ENCODE peak calls at places on chromosomes 7 and 10, in eight cellular contexts. B is Peyer's patch, S is AG04450, U is heart left ventricle, Y is HCT116, A is thoracic aorta, M is ovary, F is esophagus muscularis mucosa. H is an unnamed sample. For H3K27me3, the result is how much of the 10 kb centered on the place peaks cover.

GRCh38 chr10:90179696-90180407 is 478.5 kb downstream of the KIF20B start:
- DNase-seq in F (no peak), Y (peak), M (no peak), B (peak), A (no peak), U (no peak), S (peak), H (peak)

GRCh38 chr10:85719408-85719807 is 647.2 kb downstream of the GRID1 start:
- DNase-seq in U (no peak), S (no peak), B (no peak), Y (no peak), F (no peak), A (no peak), M (no peak), H (no peak)

GRCh38 chr7:628041-628763 is 98.3 kb upstream of the DNAAF5 start:
- DNase-seq in U (peak), M (no peak), S (no peak), A (no peak), Y (no peak), F (no peak), B (no peak), H (no peak)

GRCh38 chr10:30454744-30455498 is 20.9 kb downstream of the MAP3K8 start:
- DNase-seq in A (no peak), M (no peak), S (peak), B (no peak), Y (no peak), F (no peak), U (no peak), H (peak)

GRCh38 chr10:109277456-109277855 is 645.9 kb downstream of the XPNPEP1 start:
- DNase-seq in Y (no peak), A (no peak), F (no peak), M (no peak), B (no peak), S (no peak), U (no peak), H (no peak)

GRCh38 chr10:34967411-34967880 is 122.7 kb downstream of the CUL2 start:
- DNase-seq in B (no peak), S (no peak), A (no peak), U (peak), Y (no peak), F (no peak), M (peak), H (no peak)

GRCh38 chr7:94348142-94348541 is 46.6 kb upstream of the COL1A2 start:
- DNase-seq in U (no peak), A (no peak), F (no peak), S (peak), M (peak), B (no peak), Y (no peak), H (peak)

GRCh38 chr10:73644015-73644743 is 2.9 kb upstream of the MYOZ1 start:
- DNase-seq in M (peak), S (no peak), A (peak), F (no peak), B (peak), U (no peak), Y (peak), H (peak)

GRCh38 chr7:42931447-42931833 is 534 bp downstream of the PSMA2 start:
- DNase-seq in Y (no peak), U (no peak), A (no peak), S (no peak), M (no peak), F (no peak), B (no peak), H (no peak)

GRCh38 chr10:120819366-120819765 is 31.8 kb upstream of the WDR11 start:
- DNase-seq in U (no peak), B (no peak), A (no peak), M (no peak), F (no peak), S (no peak), Y (no peak), H (no peak)

GRCh38 chr10:17206210-17206709 is 4.8 kb upstream of the TRDMT1 start:
- DNase-seq in S (no peak), A (no peak), B (no peak), U (no peak), M (no peak), Y (no peak), F (no peak), H (peak)

GRCh38 chr10:109593686-109594085 is 329.6 kb downstream of the XPNPEP1 start:
- DNase-seq in Y (no peak), F (no peak), M (no peak), A (no peak), U (no peak), S (no peak), B (no peak), H (no peak)

GRCh38 chr7:55509322-55509721 is 63.0 kb downstream of the VOPP1 start:
- DNase-seq in B (peak), U (no peak), F (no peak), A (no peak), Y (no peak), M (no peak), S (peak), H (peak)

GRCh38 chr7:80387634-80388033 is 124.2 kb downstream of the GNAT3 start:
- DNase-seq in S (no peak), B (no peak), A (no peak), F (no peak), Y (no peak), U (no peak), M (no peak), H (no peak)

GRCh38 chr10:48343106-48343505 is 36.6 kb downstream of the MAPK8 start:
- DNase-seq in U (no peak), M (no peak), F (no peak), B (no peak), S (no peak), A (no peak), Y (no peak), H (no peak)

GRCh38 chr10:13491747-13492360 is 37.0 kb downstream of the BEND7 start:
- DNase-seq in B (no peak), Y (no peak), M (no peak), S (no peak), F (no peak), U (no peak), A (no peak), H (no peak)

GRCh38 chr10:13490503-13490902 is 38.3 kb downstream of the BEND7 start:
- DNase-seq in F (no peak), M (no peak), A (no peak), B (no peak), U (no peak), S (no peak), Y (no peak), H (no peak)

GRCh38 chr10:13496164-13496563 is 32.6 kb downstream of the BEND7 start:
- DNase-seq in A (no peak), B (no peak), U (no peak), Y (no peak), F (no peak), M (no peak), S (no peak), H (no peak)

GRCh38 chr10:13489035-13489434 is 39.8 kb downstream of the BEND7 start:
- DNase-seq in M (no peak), U (no peak), A (no peak), B (no peak), F (no peak), S (no peak), Y (no peak), H (no peak)

GRCh38 chr10:13492493-13493180 is 36.2 kb downstream of the BEND7 start:
- DNase-seq in F (no peak), B (no peak), A (no peak), U (no peak), S (no peak), M (no peak), Y (no peak), H (no peak)
- H3K4me3 ChIP-seq in F (no peak), B (peak), A (no peak), U (peak), S (no peak), M (no peak), Y (no peak), H (no peak)

GRCh38 chr7:56811081-56811480 is 321.2 kb downstream of the ZNF479 start:
- DNase-seq in Y (no peak), B (no peak), S (no peak), M (no peak), F (peak), U (no peak), A (no peak), H (no peak)
- TF ChIP-seq CTCF in Y (no peak), B (no peak), S (no peak), M (no peak), F (no peak), U (no peak), A (no peak), H (no peak)

GRCh38 chr10:47287365-47287802 is 12.6 kb upstream of the GDF10 start:
- DNase-seq in Y (no peak), F (no peak), M (no peak), S (no peak), U (no peak), B (peak), A (no peak), H (no peak)
- H3K27me3 ChIP-seq in Y (under half), F (under half), M (under half), S (under half), U (under half), B (under half), A (under half), H (under half)

GRCh38 chr10:124909563-124909962 is 32.4 kb upstream of the ZRANB1 start:
- DNase-seq in F (no peak), U (no peak), M (no peak), S (no peak), A (no peak), Y (no peak), B (no peak), H (no peak)
- H3K4me3 ChIP-seq in F (no peak), U (no peak), M (no peak), S (no peak), A (no peak), Y (no peak), B (no peak), H (no peak)